ENCODE peak calls at places on chromosomes 3 and 15, in ten cellular contexts. N is lower lobe of right lung, U is endothelial cell of umbilical vein, B is sigmoid colon, H is hepatocyte, Z is transverse colon, Y is GM12878, T is heart left ventricle, F is cardiac muscle cell, L is colonic mucosa. J is an unnamed sample. For H3K4me1, the result is how much of the 10 kb centered on the place peaks cover.

GRCh38 chr15:74382004-74382816 is 14.8 kb upstream of the CYP11A1 start:
- DNase-seq in N (peak), U (peak), B (peak), H (peak), Z (peak), Y (no peak), T (peak), F (peak), L (peak), J (peak)

GRCh38 chr15:58909616-58910015 is 23.9 kb downstream of the SLTM start:
- DNase-seq in N (no peak), U (no peak), B (no peak), H (no peak), Z (no peak), Y (no peak), T (no peak), F (no peak), L (no peak), J (no peak)

GRCh38 chr3:47578691-47579632 is at the start of gene CSPG5:
- DNase-seq in N (peak), U (no peak), B (no peak), H (peak), Z (peak), Y (no peak), T (peak), F (peak), L (no peak), J (peak)

GRCh38 chr15:79091204-79091867 is 756 bp upstream of the RASGRF1 start:
- DNase-seq in N (no peak), U (no peak), B (no peak), H (peak), Z (no peak), Y (no peak), T (no peak), F (peak), L (no peak), J (no peak)

GRCh38 chr3:42066516-42067181 is 24.5 kb upstream of the TRAK1 start:
- DNase-seq in N (no peak), U (peak), B (no peak), H (no peak), Z (no peak), Y (no peak), T (peak), F (no peak), L (no peak), J (no peak)

GRCh38 chr3:52798978-52799476 is 4.4 kb downstream of the ITIH3 start:
- DNase-seq in N (no peak), U (peak), B (no peak), H (peak), Z (peak), Y (no peak), T (no peak), F (no peak), L (peak), J (no peak)

GRCh38 chr3:188417329-188417728 is 263.4 kb downstream of the LPP start:
- DNase-seq in N (no peak), U (no peak), B (no peak), H (no peak), Z (no peak), Y (no peak), T (no peak), F (no peak), L (no peak), J (no peak)

GRCh38 chr3:45640724-45641361 is 46.3 kb downstream of the LIMD1 start:
- DNase-seq in N (no peak), U (no peak), B (no peak), H (no peak), Z (no peak), Y (no peak), T (no peak), F (no peak), L (no peak), J (no peak)

GRCh38 chr3:30435950-30436349 is 170.5 kb upstream of the TGFBR2 start:
- DNase-seq in N (no peak), U (no peak), B (no peak), H (no peak), Z (no peak), Y (no peak), T (no peak), F (no peak), L (no peak), J (no peak)

GRCh38 chr15:85312486-85312885 is 67.9 kb upstream of the AKAP13 start:
- DNase-seq in N (no peak), U (no peak), B (no peak), H (peak), Z (no peak), Y (peak), T (no peak), F (no peak), L (no peak), J (no peak)

GRCh38 chr3:42501681-42502428 is 588 bp upstream of the VIPR1 start:
- DNase-seq in N (peak), U (peak), B (peak), H (peak), Z (peak), Y (no peak), T (peak), F (peak), L (peak), J (peak)

GRCh38 chr3:40985195-40985594 is 214.1 kb upstream of the CTNNB1 start:
- DNase-seq in N (no peak), U (peak), B (no peak), H (peak), Z (peak), Y (no peak), T (no peak), F (peak), L (peak), J (no peak)

GRCh38 chr3:2504912-2505311 is 406.2 kb downstream of the CNTN4 start:
- DNase-seq in N (no peak), U (no peak), B (no peak), H (no peak), Z (no peak), Y (no peak), T (no peak), F (no peak), L (no peak), J (no peak)

GRCh38 chr15:96353931-96354730 is 23.6 kb downstream of the NR2F2 start:
- DNase-seq in N (no peak), U (peak), B (no peak), H (peak), Z (no peak), Y (no peak), T (peak), F (no peak), L (no peak), J (peak)

GRCh38 chr15:67407709-67408257 is 113.1 kb upstream of the C15orf61 start:
- DNase-seq in N (no peak), U (no peak), B (no peak), H (no peak), Z (no peak), Y (no peak), T (no peak), F (no peak), L (no peak), J (no peak)

GRCh38 chr3:127595303-127595702 is 2.9 kb upstream of the MCM2 start:
- DNase-seq in N (no peak), U (no peak), B (no peak), H (no peak), Z (no peak), Y (no peak), T (no peak), F (no peak), L (no peak), J (no peak)

GRCh38 chr3:100047455-100048141 is 66.7 kb downstream of the FILIP1L start:
- DNase-seq in N (no peak), U (peak), B (no peak), H (peak), Z (peak), Y (peak), T (no peak), F (no peak), L (peak), J (no peak)

GRCh38 chr15:86615411-86615810 is 535.7 kb downstream of the AGBL1 start:
- DNase-seq in N (no peak), U (no peak), B (no peak), H (no peak), Z (no peak), Y (no peak), T (no peak), F (no peak), L (no peak), J (no peak)

GRCh38 chr3:53075743-53076140 is 29.9 kb upstream of the SFMBT1 start:
- DNase-seq in N (no peak), U (no peak), B (peak), H (no peak), Z (no peak), Y (no peak), T (no peak), F (no peak), L (no peak), J (no peak)

GRCh38 chr3:127728417-127728816 is 55.7 kb downstream of the ABTB1 start:
- DNase-seq in N (no peak), U (no peak), B (no peak), H (no peak), Z (no peak), Y (no peak), T (no peak), F (no peak), L (no peak), J (no peak)

GRCh38 chr3:114669614-114670013 is 375.8 kb downstream of the TIGIT start:
- DNase-seq in N (no peak), U (no peak), B (no peak), H (no peak), Z (no peak), Y (no peak), T (no peak), F (no peak), L (no peak), J (no peak)

GRCh38 chr3:136186850-136187249 is 9.3 kb downstream of the MSL2 start:
- DNase-seq in N (no peak), U (no peak), B (no peak), H (no peak), Z (no peak), Y (no peak), T (no peak), F (no peak), L (no peak), J (no peak)
- H3K4me3 ChIP-seq in N (no peak), U (no peak), B (no peak), H (no peak), Z (no peak), Y (peak), T (no peak), F (no peak), L (no peak), J (no peak)

GRCh38 chr3:105853801-105854432 is 14.9 kb downstream of the CBLB start:
- DNase-seq in N (no peak), U (no peak), B (no peak), H (no peak), Z (peak), Y (peak), T (no peak), F (no peak), L (no peak), J (no peak)
- TF ChIP-seq CTCF in N (no peak), U (no peak), B (no peak), H (no peak), Z (no peak), Y (peak), T (no peak), F (no peak), L (no peak), J (no peak)

GRCh38 chr3:181699171-181699903 is 12.4 kb upstream of the SOX2 start:
- DNase-seq in N (no peak), U (peak), B (no peak), H (no peak), Z (no peak), Y (no peak), T (no peak), F (no peak), L (no peak), J (no peak)

GRCh38 chr3:181703701-181704420 is 7.9 kb upstream of the SOX2 start:
- DNase-seq in N (no peak), U (no peak), B (no peak), H (no peak), Z (no peak), Y (no peak), T (no peak), F (no peak), L (no peak), J (peak)

GRCh38 chr3:181698263-181698944 is 13.3 kb upstream of the SOX2 start:
- DNase-seq in N (no peak), U (no peak), B (no peak), H (no peak), Z (no peak), Y (no peak), T (no peak), F (no peak), L (no peak), J (no peak)

GRCh38 chr3:181696641-181697230 is 15.0 kb upstream of the SOX2 start:
- DNase-seq in N (no peak), U (no peak), B (no peak), H (no peak), Z (no peak), Y (no peak), T (no peak), F (no peak), L (no peak), J (no peak)

DNA sequence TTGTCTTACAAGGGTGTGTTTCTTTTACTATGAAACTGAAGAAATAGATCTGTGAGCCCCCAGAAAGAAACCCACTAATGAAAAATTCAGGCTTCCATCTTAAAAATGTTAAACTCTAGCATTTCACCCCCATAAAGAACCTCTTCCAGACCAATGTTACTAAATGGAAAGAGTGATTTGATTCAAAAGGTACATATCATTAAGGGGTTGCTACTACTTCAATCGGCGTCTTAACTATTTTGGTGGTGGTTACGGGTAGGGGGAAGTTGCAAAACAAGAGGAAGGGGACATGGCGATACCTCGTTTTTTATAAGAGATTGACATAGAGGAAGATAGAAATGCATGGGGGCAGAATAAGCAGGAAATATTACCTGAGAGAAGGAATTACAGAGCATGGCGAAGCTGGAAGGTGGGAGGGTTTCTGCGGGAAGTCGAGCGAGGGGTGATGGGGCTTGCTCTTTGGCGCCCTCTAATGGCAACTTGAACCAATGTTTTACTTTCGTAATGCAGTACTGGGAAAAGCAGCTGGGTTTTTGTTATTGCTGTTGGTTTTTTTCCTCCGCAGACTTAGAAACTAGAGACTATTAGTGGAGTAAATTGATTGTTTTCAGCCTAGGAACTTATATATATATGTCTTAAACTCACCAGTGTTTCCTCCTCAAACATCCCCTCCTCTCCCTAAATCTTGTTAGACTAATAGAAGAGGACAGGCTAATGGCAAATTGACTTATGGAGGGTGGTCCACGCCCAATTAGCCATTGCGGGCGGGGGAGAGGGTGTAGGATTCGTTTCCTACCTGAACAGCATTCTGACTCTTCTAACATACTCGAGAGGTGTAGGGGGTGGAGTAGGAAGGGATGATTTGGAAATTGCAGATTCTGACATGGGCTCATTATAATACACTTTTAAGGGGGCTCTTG is 11.3 kb upstream of the SOX2 start:
- DNase-seq in N (no peak), U (peak), B (no peak), H (peak), Z (peak), Y (peak), T (peak), F (peak), L (peak), J (no peak)
- H3K4me1 ChIP-seq in N (under half), U (under half), B (under half), H (under half), Z (under half), Y (under half), T (under half), F (under half), L (under half), J (under half)

DNA sequence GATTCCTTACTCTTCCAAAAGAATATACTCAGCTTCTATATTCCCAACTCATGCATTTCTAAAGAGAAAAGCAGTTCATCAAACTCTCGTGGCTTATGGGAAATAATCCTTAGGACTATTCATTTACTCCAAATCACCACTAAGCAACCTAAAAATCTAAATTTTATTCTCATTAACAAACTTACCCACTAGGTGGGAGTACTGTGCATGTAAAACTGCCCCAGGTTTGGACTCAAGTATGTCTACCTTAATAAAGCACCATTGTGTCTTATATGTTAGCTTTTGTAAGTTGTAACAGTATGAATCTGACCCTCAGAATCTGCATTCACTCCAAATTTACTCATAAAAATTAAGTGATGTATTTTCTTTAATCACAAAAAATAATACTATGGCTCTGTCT is 25.3 kb downstream of the RAD18 start:
- DNase-seq in N (no peak), U (peak), B (no peak), H (peak), Z (no peak), Y (no peak), T (no peak), F (peak), L (no peak), J (no peak)
- H3K4me3 ChIP-seq in N (no peak), U (no peak), B (no peak), H (no peak), Z (no peak), Y (no peak), T (no peak), F (no peak), L (no peak), J (no peak)

GRCh38 chr3:139564290-139564861 is 24.8 kb upstream of the RBP1 start:
- DNase-seq in N (no peak), U (no peak), B (no peak), H (peak), Z (no peak), Y (no peak), T (no peak), F (peak), L (no peak), J (no peak)
- TF ChIP-seq CTCF in N (peak), U (no peak), B (no peak), H (peak), Z (no peak), Y (no peak), T (peak), F (peak), L (no peak), J (peak)

GRCh38 chr3:123385981-123386380 is 62.9 kb downstream of the ADCY5 start:
- DNase-seq in N (no peak), U (no peak), B (peak), H (no peak), Z (no peak), Y (no peak), T (peak), F (no peak), L (no peak), J (peak)

GRCh38 chr3:123386477-123387040 is 62.3 kb downstream of the ADCY5 start:
- DNase-seq in N (no peak), U (no peak), B (peak), H (no peak), Z (no peak), Y (no peak), T (no peak), F (peak), L (no peak), J (peak)

GRCh38 chr3:123384256-123384655 is 64.6 kb downstream of the ADCY5 start:
- DNase-seq in N (no peak), U (no peak), B (peak), H (no peak), Z (no peak), Y (no peak), T (no peak), F (no peak), L (no peak), J (peak)

GRCh38 chr3:123385499-123385898 is 63.4 kb downstream of the ADCY5 start:
- DNase-seq in N (no peak), U (no peak), B (no peak), H (no peak), Z (no peak), Y (no peak), T (no peak), F (no peak), L (no peak), J (peak)

GRCh38 chr3:123385072-123385471 is 63.8 kb downstream of the ADCY5 start:
- DNase-seq in N (no peak), U (no peak), B (peak), H (no peak), Z (peak), Y (no peak), T (peak), F (peak), L (peak), J (peak)
- H3K4me1 ChIP-seq in N (under half), U (under half), B (half or more), H (under half), Z (under half), Y (under half), T (half or more), F (half or more), L (under half), J (under half)

DNA sequence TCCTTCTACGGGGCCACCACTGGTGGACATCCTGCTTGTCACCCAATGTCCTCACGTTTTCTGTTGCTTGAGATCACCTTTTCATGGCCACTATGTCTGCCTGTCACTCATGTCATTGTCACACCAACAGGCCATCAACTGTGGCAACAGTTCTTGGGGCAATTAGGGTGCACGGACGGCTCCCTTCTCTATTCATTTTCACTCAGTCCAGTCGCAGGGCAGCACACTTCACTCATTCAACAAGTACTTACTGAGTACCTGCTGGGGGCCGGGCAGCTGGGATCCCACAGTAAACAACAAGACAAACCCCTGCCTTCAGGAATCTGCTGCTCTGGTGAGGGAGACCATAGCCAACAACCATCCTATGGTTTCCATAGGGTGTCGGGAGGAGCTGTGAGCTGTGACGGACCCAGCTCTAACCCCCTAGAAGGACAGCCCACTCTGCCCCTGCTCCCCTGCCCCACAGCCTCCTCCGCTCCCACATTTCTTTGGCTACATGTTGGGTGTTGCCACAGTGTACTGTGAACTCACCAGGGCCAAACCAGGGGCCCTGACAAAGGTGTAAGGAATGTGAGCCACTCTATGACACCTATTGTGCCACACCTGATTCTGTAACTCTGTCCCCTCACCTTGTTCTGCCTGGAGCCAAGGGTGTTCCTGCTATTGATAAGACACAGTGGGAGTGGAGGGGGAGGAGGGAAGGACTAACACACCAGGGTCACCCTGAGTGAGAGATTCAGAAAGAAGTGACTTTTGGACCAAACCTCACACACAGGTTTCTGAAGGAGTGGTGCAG is 1.9 kb downstream of the VILL start:
- DNase-seq in N (no peak), U (no peak), B (peak), H (peak), Z (peak), Y (no peak), T (no peak), F (no peak), L (peak), J (no peak)
- H3K4me3 ChIP-seq in N (no peak), U (no peak), B (no peak), H (no peak), Z (no peak), Y (no peak), T (no peak), F (no peak), L (peak), J (no peak)

DNA sequence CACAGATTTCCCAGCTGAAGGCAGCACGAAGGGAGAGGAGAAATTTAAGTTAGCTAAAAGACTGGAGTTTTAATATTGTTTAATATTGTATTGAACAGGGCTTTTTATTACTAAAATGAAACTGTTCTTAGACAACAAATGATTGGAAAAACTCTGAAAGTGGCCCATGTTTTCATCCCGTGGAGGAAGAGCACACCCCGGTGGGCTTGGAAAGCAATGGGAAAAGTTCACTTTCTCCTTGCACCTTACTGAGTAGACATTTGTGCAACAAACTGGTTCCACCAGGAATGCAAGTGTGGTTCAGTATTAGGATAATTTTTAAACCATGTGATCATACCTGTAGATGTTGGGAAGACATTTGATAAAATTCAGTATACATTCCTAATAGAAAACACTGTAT is 8.2 kb upstream of the ESYT3 start:
- DNase-seq in N (no peak), U (no peak), B (no peak), H (no peak), Z (no peak), Y (no peak), T (no peak), F (peak), L (no peak), J (no peak)
- TF ChIP-seq CTCF in N (peak), U (peak), B (no peak), H (peak), Z (peak), Y (no peak), T (peak), F (peak), L (no peak), J (peak)